ENCODE peak calls at places on chromosome 6, in six cellular contexts. Q, T, A, C, W and Y are unnamed samples.

GRCh38 chr6:11364971-11365397 is 132.5 kb upstream of the NEDD9 start:
- DNase-seq in Q (no peak), T (no peak), A (no peak), C (peak; percentile 90), W (no peak), Y (no peak)

GRCh38 chr6:108531332-108531731 is 29.4 kb upstream of the FOXO3 start:
- DNase-seq in Q (no peak), T (no peak), A (no peak), C (no peak), W (no peak), Y (no peak)

GRCh38 chr6:84263557-84263956 is 36.1 kb upstream of the CEP162 start:
- DNase-seq in Q (peak; percentile 46), T (peak; percentile 8), A (no peak), C (no peak), W (no peak), Y (no peak)

GRCh38 chr6:35258336-35258735 is 1.2 kb upstream of the ZNF76 start:
- DNase-seq in Q (no peak), T (no peak), A (no peak), C (no peak), W (no peak), Y (peak; percentile 10)

GRCh38 chr6:88266126-88266525 is 100.0 kb upstream of the CNR1 start:
- DNase-seq in Q (no peak), T (no peak), A (no peak), C (no peak), W (no peak), Y (no peak)

GRCh38 chr6:4804095-4804494 is 27.9 kb downstream of the CDYL start:
- DNase-seq in Q (no peak), T (peak; percentile 92), A (no peak), C (no peak), W (peak; percentile 77), Y (peak; percentile 88)

GRCh38 chr6:169953686-169954085 is 202.3 kb downstream of the ERMARD start:
- DNase-seq in Q (no peak), T (no peak), A (no peak), C (no peak), W (no peak), Y (no peak)

GRCh38 chr6:140043357-140043756 is 668.9 kb upstream of the CITED2 start:
- DNase-seq in Q (no peak), T (peak; percentile 95), A (no peak), C (peak; percentile 6), W (peak; percentile 96), Y (peak; percentile 92)

GRCh38 chr6:112691289-112691688 is 344.2 kb downstream of the RFPL4B start:
- DNase-seq in Q (no peak), T (peak; percentile 88), A (no peak), C (peak; percentile 64), W (peak; percentile 91), Y (peak; percentile 95)

GRCh38 chr6:13517116-13517515 is 29.7 kb upstream of the GFOD1 start:
- DNase-seq in Q (no peak), T (peak; percentile 44), A (no peak), C (peak; percentile 45), W (peak; percentile 8), Y (no peak)

GRCh38 chr6:154995241-154996162 is at the start of gene TIAM2:
- DNase-seq in Q (peak; percentile 79), T (no peak), A (no peak), C (no peak), W (no peak), Y (peak; percentile 55)

GRCh38 chr6:112939543-112939942 is 592.4 kb downstream of the RFPL4B start:
- DNase-seq in Q (no peak), T (no peak), A (no peak), C (peak; percentile 86), W (no peak), Y (no peak)

GRCh38 chr6:154768280-154768679 is 35.1 kb downstream of the SCAF8 start:
- DNase-seq in Q (no peak), T (peak; percentile 11), A (no peak), C (no peak), W (peak; percentile 12), Y (no peak)

GRCh38 chr6:151695181-151695580 is 112.3 kb upstream of the ESR1 start:
- DNase-seq in Q (no peak), T (peak; percentile 78), A (no peak), C (no peak), W (no peak), Y (no peak)

GRCh38 chr6:41947581-41948220 is 6.1 kb upstream of the CCND3 start:
- DNase-seq in Q (no peak), T (no peak), A (no peak), C (no peak), W (no peak), Y (no peak)

GRCh38 chr6:11414564-11414963 is 123.0 kb upstream of the TMEM170B start:
- DNase-seq in Q (peak; percentile 43), T (peak; percentile 93), A (no peak), C (peak; percentile 43), W (no peak), Y (no peak)

GRCh38 chr6:40779399-40779798 is 192.2 kb upstream of the LRFN2 start:
- DNase-seq in Q (no peak), T (peak; percentile 67), A (no peak), C (peak; percentile 46), W (peak; percentile 72), Y (peak; percentile 93)

GRCh38 chr6:125129354-125129753 is 24.2 kb upstream of the TPD52L1 start:
- DNase-seq in Q (no peak), T (no peak), A (no peak), C (no peak), W (no peak), Y (no peak)

GRCh38 chr6:39076993-39077535 is 28.5 kb downstream of the GLP1R start:
- DNase-seq in Q (no peak), T (no peak), A (no peak), C (no peak), W (no peak), Y (no peak)

GRCh38 chr6:946546-946945 is 253.6 kb upstream of the EXOC2 start:
- DNase-seq in Q (no peak), T (no peak), A (no peak), C (no peak), W (peak; percentile 36), Y (peak; percentile 77)

GRCh38 chr6:82006027-82006738 is 241.4 kb downstream of the IBTK start:
- DNase-seq in Q (peak; percentile 46), T (peak; percentile 41), A (peak; percentile 24), C (no peak), W (peak; percentile 40), Y (peak; percentile 73)

GRCh38 chr6:113776998-113777397 is 80.1 kb upstream of the MARCKS start:
- DNase-seq in Q (peak; percentile 44), T (no peak), A (no peak), C (no peak), W (peak; percentile 5), Y (no peak)

GRCh38 chr6:150391890-150392289 is 23.1 kb downstream of the IYD start:
- DNase-seq in Q (no peak), T (no peak), A (no peak), C (no peak), W (no peak), Y (no peak)

GRCh38 chr6:136051140-136051775 is 198.9 kb downstream of the MTFR2 start:
- DNase-seq in Q (no peak), T (no peak), A (no peak), C (peak; percentile 88), W (peak; percentile 92), Y (no peak)

GRCh38 chr6:116969211-116969863 is 92.3 kb downstream of the RFX6 start:
- DNase-seq in Q (no peak), T (peak; percentile 25), A (peak; percentile 57), C (peak; percentile 50), W (peak; percentile 50), Y (peak; percentile 66)

GRCh38 chr6:23656826-23657225 is 469.2 kb upstream of the NRSN1 start:
- DNase-seq in Q (no peak), T (no peak), A (no peak), C (no peak), W (no peak), Y (no peak)

GRCh38 chr6:56526860-56527544 is 115.7 kb downstream of the DST start:
- DNase-seq in Q (no peak), T (no peak), A (no peak), C (no peak), W (peak; percentile 66), Y (peak; percentile 34)

GRCh38 chr6:56529594-56530191 is 113.0 kb downstream of the DST start:
- DNase-seq in Q (no peak), T (no peak), A (no peak), C (no peak), W (peak; percentile 45), Y (peak; percentile 58)

GRCh38 chr6:56527934-56528333 is 114.8 kb downstream of the DST start:
- DNase-seq in Q (no peak), T (no peak), A (no peak), C (no peak), W (peak; percentile 46), Y (peak; percentile 71)

GRCh38 chr6:56525976-56526375 is 116.7 kb downstream of the DST start:
- DNase-seq in Q (no peak), T (no peak), A (no peak), C (no peak), W (no peak), Y (no peak)

DNA sequence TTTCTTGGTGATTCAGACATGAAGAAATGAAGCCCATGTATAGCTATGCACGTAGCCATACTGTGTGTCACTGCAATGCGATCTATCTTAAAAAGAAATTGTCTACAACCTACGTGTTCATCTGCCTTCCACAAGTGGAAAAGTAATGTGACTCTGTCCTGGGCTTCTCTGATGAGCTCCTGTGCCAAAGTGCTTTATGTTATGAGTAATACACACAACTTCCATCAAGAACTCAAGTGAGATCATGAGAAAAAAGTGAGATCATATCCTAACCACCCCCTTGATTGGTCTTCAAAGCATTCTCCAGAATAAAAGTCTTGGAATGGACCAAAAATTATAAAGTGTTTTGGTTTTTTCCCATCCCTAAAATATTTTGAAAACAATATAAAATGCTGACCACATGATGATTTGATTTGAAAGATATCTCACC is 114.3 kb downstream of the DST start:
- DNase-seq in Q (no peak), T (peak; percentile 66), A (no peak), C (peak; percentile 48), W (peak; percentile 100), Y (peak; percentile 98)
- H3K4me1 ChIP-seq in Q (peaks cover 3% of the 10 kb centered on the region), T (no peaks in the 10 kb centered on the region), A (peaks cover 64% of the 10 kb centered on the region), C (peaks cover 4% of the 10 kb centered on the region), W (peaks cover 23% of the 10 kb centered on the region), Y (peaks cover 70% of the 10 kb centered on the region)

GRCh38 chr6:146315321-146316254 is 228.0 kb upstream of the RAB32 start:
- DNase-seq in Q (no peak), T (no peak), A (no peak), C (no peak), W (no peak), Y (peak; percentile 13)
- H3K4me2 ChIP-seq in Q (no peak overlapping the region), T (no peak overlapping the region), A (no peak overlapping the region), C (no peak overlapping the region), W (no peak overlapping the region), Y (no peak overlapping the region)

GRCh38 chr6:25389501-25389900 is 110.3 kb downstream of the CARMIL1 start:
- DNase-seq in Q (no peak), T (peak; percentile 72), A (no peak), C (peak; percentile 91), W (no peak), Y (peak; percentile 84)
- H3K4me1 ChIP-seq in Q (no peaks in the 10 kb centered on the region), T (peaks cover 13% of the 10 kb centered on the region), A (peaks cover 94% of the 10 kb centered on the region), C (peaks cover 5% of the 10 kb centered on the region), W (no peaks in the 10 kb centered on the region), Y (peaks cover 19% of the 10 kb centered on the region)

DNA sequence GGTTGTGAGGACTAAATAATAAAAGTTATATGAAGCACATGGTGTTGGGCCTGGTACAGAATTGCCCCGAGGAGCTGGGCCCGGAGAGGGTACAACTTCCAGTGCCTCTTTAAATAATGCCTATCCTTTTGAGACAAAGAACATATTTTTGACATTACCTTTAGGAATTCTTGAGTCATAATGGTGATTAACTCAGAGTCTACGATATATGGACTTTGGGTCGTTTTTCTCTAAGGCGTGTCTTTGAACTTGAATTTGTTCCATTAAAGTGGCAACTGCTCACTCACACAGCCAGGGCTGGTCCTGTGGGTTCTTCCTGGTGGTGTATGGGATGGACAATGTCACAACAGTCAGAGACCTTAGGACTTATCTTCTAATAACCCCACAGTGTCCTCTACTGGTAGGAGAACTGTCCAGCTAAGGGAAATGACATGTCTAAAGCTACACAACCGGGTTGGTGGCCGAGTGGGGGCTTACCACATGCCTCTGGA is 106.5 kb downstream of the CDC5L start:
- DNase-seq in Q (no peak), T (peak; percentile 80), A (no peak), C (peak; percentile 37), W (peak; percentile 76), Y (peak; percentile 91)
- H3K4me2 ChIP-seq in Q (no peak overlapping the region), T (peak overlapping the region; percentile 38), A (no peak overlapping the region), C (no peak overlapping the region), W (no peak overlapping the region), Y (peak overlapping the region; percentile 62)